ENCODE peak calls at places on chromosomes 2 and 18, in four cellular contexts. One of them, this sample, is unnamed.

GRCh38 chr2:24592436-24593100 is 101.5 kb downstream of the NCOA1 start:
- DNase-seq in A549: no peak
- DNase-seq in Daoy: no peak
- DNase-seq in right cardiac atrium: no peak
- DNase-seq in this sample: no peak

GRCh38 chr2:136997550-136997949 is 232.2 kb downstream of the THSD7B start:
- DNase-seq in right cardiac atrium: no peak
- DNase-seq in Daoy: no peak
- DNase-seq in A549: no peak
- DNase-seq in this sample: peak; percentile 51

GRCh38 chr2:16890081-16890480 is 224.4 kb upstream of the CYRIA start:
- DNase-seq in right cardiac atrium: no peak
- DNase-seq in Daoy: no peak
- DNase-seq in A549: peak; percentile 7
- DNase-seq in this sample: no peak

GRCh38 chr2:112958428-112959108 is 19.2 kb upstream of the IL36G start:
- DNase-seq in A549: peak; percentile 60
- DNase-seq in right cardiac atrium: peak; percentile 16
- DNase-seq in Daoy: peak; percentile 65
- DNase-seq in this sample: peak; percentile 35

GRCh38 chr2:237441605-237442004 is 27.6 kb upstream of the COL6A3 start:
- DNase-seq in Daoy: no peak
- DNase-seq in right cardiac atrium: no peak
- DNase-seq in A549: no peak
- DNase-seq in this sample: peak; percentile 37

GRCh38 chr18:26621161-26622026 is 73.0 kb upstream of the KCTD1 start:
- DNase-seq in A549: peak; percentile 68
- DNase-seq in Daoy: peak; percentile 28
- DNase-seq in right cardiac atrium: peak; percentile 44
- DNase-seq in this sample: peak; percentile 12

GRCh38 chr2:168246072-168246482 is 1.3 kb downstream of the STK39 start:
- DNase-seq in right cardiac atrium: no peak
- DNase-seq in Daoy: no peak
- DNase-seq in A549: no peak
- DNase-seq in this sample: no peak

GRCh38 chr18:7020995-7021777 is 96.4 kb downstream of the LAMA1 start:
- DNase-seq in Daoy: no peak
- DNase-seq in right cardiac atrium: no peak
- DNase-seq in A549: no peak
- DNase-seq in this sample: no peak

GRCh38 chr2:72757177-72757775 is 68.6 kb downstream of the EXOC6B start:
- DNase-seq in right cardiac atrium: no peak
- DNase-seq in Daoy: peak; percentile 45
- DNase-seq in A549: peak; percentile 85
- DNase-seq in this sample: peak; percentile 42

GRCh38 chr2:46666044-46666662 is 186.8 kb downstream of the TMEM247 start:
- DNase-seq in right cardiac atrium: peak; percentile 80
- DNase-seq in Daoy: no peak
- DNase-seq in A549: no peak
- DNase-seq in this sample: no peak